ENCODE peak calls at places on chromosome X, in five cellular contexts. Y is left ventricle myocardium inferior, W is GM10248, V is BJ, K is IMR-90. J is an unnamed sample.

GRCh38 chrX:50996930-50997329 is 86.4 kb downstream of the BMP15 start:
- DNase-seq in V (no peak), Y (no peak), K (no peak), W (no peak), J (no peak)

GRCh38 chrX:20974326-20974725 is 399.9 kb upstream of the CNKSR2 start:
- DNase-seq in Y (no peak), W (no peak), K (no peak), V (no peak), J (no peak)

GRCh38 chrX:53257166-53257565 is 24.2 kb downstream of the IQSEC2 start:
- DNase-seq in K (no peak), Y (no peak), V (no peak), W (no peak), J (no peak)

GRCh38 chrX:53984895-53985294 is 59.4 kb downstream of the PHF8 start:
- DNase-seq in Y (no peak), W (no peak), V (no peak), K (no peak), J (no peak)

GRCh38 chrX:104270916-104271512 is 16.3 kb upstream of the ESX1 start:
- DNase-seq in W (no peak), Y (peak), V (no peak), K (peak), J (no peak)

GRCh38 chrX:10173331-10173900 is 16.6 kb downstream of the CLCN4 start:
- DNase-seq in W (no peak), K (peak), Y (no peak), V (peak), J (peak)

GRCh38 chrX:107628662-107629532 is 587 bp downstream of the PRPS1 start:
- DNase-seq in V (no peak), Y (peak), W (peak), K (peak), J (no peak)

GRCh38 chrX:103792916-103793540 is 16.4 kb downstream of the PLP1 start:
- DNase-seq in V (peak), Y (no peak), K (peak), W (no peak), J (peak)

GRCh38 chrX:302975-303374 is 15.6 kb downstream of the GTPBP6 start:
- DNase-seq in W (no peak), K (no peak), V (no peak), Y (no peak), J (no peak)

GRCh38 chrX:19017271-19017670 is 33.4 kb upstream of the PHKA2 start:
- DNase-seq in K (peak), Y (no peak), V (no peak), W (peak), J (no peak)

GRCh38 chrX:46208225-46208854 is 336.9 kb downstream of the ZNF674 start:
- DNase-seq in V (peak), Y (no peak), K (no peak), W (no peak), J (no peak)

GRCh38 chrX:35622601-35623000 is 175.5 kb upstream of the MAGEB16 start:
- DNase-seq in W (no peak), K (no peak), Y (no peak), V (no peak), J (no peak)

GRCh38 chrX:17182317-17182716 is 192.7 kb upstream of the NHS start:
- DNase-seq in Y (no peak), W (no peak), V (no peak), K (no peak), J (no peak)

GRCh38 chrX:22135171-22135711 is 103.1 kb downstream of the PHEX start:
- DNase-seq in K (peak), V (no peak), Y (no peak), W (no peak), J (no peak)

GRCh38 chrX:155313766-155314165 is 20.6 kb downstream of the CLIC2 start:
- DNase-seq in Y (no peak), W (no peak), K (no peak), V (no peak), J (no peak)

GRCh38 chrX:10450229-10450958 is 170.0 kb downstream of the MID1 start:
- DNase-seq in Y (no peak), K (peak), W (no peak), V (peak), J (peak)

GRCh38 chrX:106898462-106898861 is 4.7 kb downstream of the RIPPLY1 start:
- DNase-seq in K (peak), Y (no peak), W (peak), V (no peak), J (no peak)

GRCh38 chrX:45633419-45633818 is 432.7 kb upstream of the DIPK2B start:
- DNase-seq in K (no peak), Y (no peak), W (no peak), V (no peak), J (no peak)

GRCh38 chrX:53481816-53482485 is 47.8 kb upstream of the HSD17B10 start:
- DNase-seq in K (peak), Y (no peak), W (peak), V (no peak), J (peak)

GRCh38 chrX:154719132-154719675 is 31.7 kb downstream of the GAB3 start:
- DNase-seq in K (peak), V (no peak), W (no peak), Y (no peak), J (no peak)

GRCh38 chrX:70921709-70922352 is 9.1 kb downstream of the SLC7A3 start:
- DNase-seq in V (no peak), K (no peak), W (no peak), Y (no peak), J (no peak)

GRCh38 chrX:155767101-155767878 is 113.9 kb upstream of the VAMP7 start:
- DNase-seq in W (no peak), K (peak), Y (peak), V (peak), J (peak)

GRCh38 chrX:45803383-45803921 is 602.8 kb upstream of the DIPK2B start:
- DNase-seq in V (peak), K (peak), W (no peak), Y (no peak), J (peak)

GRCh38 chrX:2690856-2691542 is at the start of gene CD99:
- DNase-seq in Y (peak), W (peak), K (peak), V (no peak), J (peak)

GRCh38 chrX:120380699-120381098 is 18.8 kb downstream of the ATP1B4 start:
- DNase-seq in W (peak), K (no peak), Y (no peak), V (no peak), J (no peak)

GRCh38 chrX:78957049-78957767 is 12.0 kb downstream of the P2RY10 start:
- DNase-seq in Y (no peak), K (no peak), V (no peak), W (no peak), J (no peak)

GRCh38 chrX:1418901-1419544 is 27.1 kb upstream of the SLC25A6 start:
- DNase-seq in V (no peak), W (no peak), K (no peak), Y (no peak), J (no peak)

GRCh38 chrX:132559101-132559500 is 70.3 kb upstream of the MBNL3 start:
- DNase-seq in V (no peak), Y (no peak), W (no peak), K (no peak), J (no peak)

GRCh38 chrX:31038585-31039326 is 33.1 kb downstream of the FTHL17 start:
- DNase-seq in V (no peak), W (peak), Y (peak), K (peak), J (peak)

GRCh38 chrX:46611658-46612362 is 38.2 kb downstream of the CHST7 start:
- DNase-seq in W (no peak), V (no peak), Y (no peak), K (no peak), J (no peak)

GRCh38 chrX:13131511-13132137 is 87.2 kb upstream of the FAM9C start:
- DNase-seq in K (no peak), Y (no peak), W (no peak), V (no peak), J (no peak)

GRCh38 chrX:140164383-140164782 is 199.1 kb upstream of the CXorf66 start:
- DNase-seq in W (no peak), V (no peak), K (no peak), Y (no peak), J (no peak)

GRCh38 chrX:140163376-140164159 is 198.2 kb upstream of the CXorf66 start:
- DNase-seq in W (no peak), K (peak), Y (no peak), V (no peak), J (no peak)

DNA sequence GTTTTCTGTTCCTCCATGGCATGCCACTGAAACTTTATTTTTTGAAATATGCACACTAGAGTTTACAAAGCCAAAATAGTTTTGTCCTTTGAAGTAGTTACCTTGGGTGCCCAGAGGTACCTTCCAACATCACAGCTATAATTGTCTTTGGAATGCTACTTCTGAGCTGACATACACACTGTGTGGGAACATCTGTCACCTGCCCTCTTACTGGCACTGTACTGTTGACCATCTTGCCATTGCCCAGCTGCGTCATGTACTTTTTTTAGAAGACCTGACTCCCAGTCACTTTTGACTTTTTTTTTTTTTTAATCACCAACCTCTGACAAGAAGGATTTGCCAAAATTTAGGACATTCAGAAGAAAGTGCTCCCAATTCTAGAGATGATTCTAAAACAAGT is 200.5 kb upstream of the CXorf66 start:
- DNase-seq in V (no peak), K (no peak), W (no peak), Y (no peak), J (no peak)
- TF ChIP-seq CTCF in V (no peak), K (no peak), W (no peak), Y (no peak), J (no peak)

DNA sequence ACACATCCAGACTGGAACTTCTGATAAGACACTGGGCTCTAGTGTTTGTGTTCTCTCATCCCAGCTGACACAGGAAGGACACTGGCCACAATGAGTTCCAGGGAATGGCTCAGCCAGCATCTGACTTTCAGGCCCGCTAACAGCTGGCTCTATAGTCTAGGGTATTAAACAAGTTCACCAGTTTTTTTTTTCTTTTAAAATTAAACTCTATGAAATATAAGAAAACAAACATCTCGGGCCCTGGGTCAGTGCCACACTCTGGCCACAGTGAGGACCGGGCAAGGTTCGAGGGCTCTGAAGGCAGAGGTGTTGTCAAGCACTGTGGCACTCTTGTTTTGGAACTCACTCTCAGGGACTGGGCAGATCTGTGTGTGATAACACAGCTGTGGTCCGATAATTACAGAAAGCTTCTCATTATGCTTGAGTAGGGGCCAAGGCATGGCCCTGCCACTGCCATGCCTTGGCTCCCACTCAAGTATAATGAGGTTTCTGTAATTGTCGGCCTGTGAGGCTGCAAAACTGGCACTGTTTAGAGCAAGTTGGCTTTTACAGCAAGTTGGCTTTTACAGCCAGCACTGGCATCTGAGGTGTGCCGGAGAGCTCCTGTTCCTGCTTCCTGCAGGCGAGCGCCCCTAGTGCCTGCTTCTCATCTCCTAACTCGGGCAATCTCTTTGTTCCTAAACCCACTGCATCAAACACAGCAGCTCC is 62.8 kb downstream of the PPP1R2C start:
- DNase-seq in V (no peak), K (no peak), Y (peak), W (no peak), J (no peak)
- TF ChIP-seq CTCF in V (no peak), K (peak), Y (peak), W (no peak), J (peak)

DNA sequence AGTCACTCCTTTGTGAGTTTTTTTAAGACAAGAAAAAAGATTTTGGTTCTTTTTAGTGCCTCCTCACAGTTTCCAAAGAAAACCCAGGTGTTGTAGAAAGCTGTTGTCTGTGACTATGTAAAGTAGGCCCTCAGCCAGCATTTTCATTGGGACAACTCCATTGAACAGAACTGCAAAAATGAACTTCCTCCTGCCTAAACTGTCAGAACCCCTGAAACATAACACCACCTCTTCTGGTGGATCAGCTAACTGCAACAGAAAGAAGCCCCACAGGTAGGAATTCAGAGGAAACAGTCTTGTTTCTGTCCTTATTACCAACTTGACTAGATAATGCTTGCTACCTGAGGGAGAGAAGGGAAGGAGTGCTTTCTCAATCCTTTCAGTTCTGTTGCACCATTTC is 3.4 kb upstream of the ATP11C start:
- DNase-seq in W (no peak), Y (no peak), K (no peak), V (no peak), J (no peak)
- TF ChIP-seq CTCF in W (no peak), Y (no peak), K (no peak), V (no peak), J (no peak)

DNA sequence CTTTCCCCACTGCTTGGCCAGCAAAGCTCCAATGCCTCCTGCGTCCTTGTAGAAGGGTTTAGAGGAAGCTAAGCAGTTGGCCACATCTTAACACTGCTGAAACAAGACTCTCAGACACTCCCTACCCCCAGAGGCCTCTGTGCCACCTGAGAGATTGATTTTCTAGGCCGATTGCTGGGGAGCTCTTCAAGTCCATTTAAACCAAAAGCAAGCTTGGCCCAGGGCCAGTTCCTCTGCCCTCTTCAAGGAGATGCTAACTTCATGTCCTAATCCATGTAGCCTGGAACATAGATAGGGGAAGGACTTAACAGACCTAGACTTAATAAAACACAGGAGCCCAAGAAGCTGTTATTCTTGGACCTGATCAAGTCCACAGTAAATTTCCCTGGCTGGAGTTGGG is 27.2 kb upstream of the FMR1NB start:
- DNase-seq in Y (peak), W (no peak), K (no peak), V (no peak), J (no peak)
- TF ChIP-seq CTCF in Y (no peak), W (no peak), K (no peak), V (no peak), J (no peak)

GRCh38 chrX:40922307-40922706 is 162.9 kb upstream of the USP9X start:
- DNase-seq in K (peak), Y (no peak), W (no peak), V (no peak), J (no peak)
- TF ChIP-seq CTCF in K (peak), Y (peak), W (no peak), V (peak), J (peak)

GRCh38 chrX:76127341-76127740 is 45.5 kb upstream of the PBDC1 start:
- DNase-seq in Y (no peak), W (no peak), K (no peak), V (no peak), J (no peak)
- TF ChIP-seq CTCF in Y (no peak), W (peak), K (no peak), V (no peak), J (no peak)

GRCh38 chrX:14347523-14347922 is 181.8 kb upstream of the GLRA2 start:
- DNase-seq in Y (no peak), K (no peak), V (no peak), W (no peak), J (no peak)

GRCh38 chrX:14354541-14354940 is 174.8 kb upstream of the GLRA2 start:
- DNase-seq in V (peak), K (peak), Y (no peak), W (no peak), J (no peak)

GRCh38 chrX:14356401-14356800 is 172.9 kb upstream of the GLRA2 start:
- DNase-seq in K (no peak), Y (no peak), V (peak), W (no peak), J (no peak)

GRCh38 chrX:14352511-14352910 is 176.8 kb upstream of the GLRA2 start:
- DNase-seq in V (peak), K (no peak), W (no peak), Y (no peak), J (no peak)

DNA sequence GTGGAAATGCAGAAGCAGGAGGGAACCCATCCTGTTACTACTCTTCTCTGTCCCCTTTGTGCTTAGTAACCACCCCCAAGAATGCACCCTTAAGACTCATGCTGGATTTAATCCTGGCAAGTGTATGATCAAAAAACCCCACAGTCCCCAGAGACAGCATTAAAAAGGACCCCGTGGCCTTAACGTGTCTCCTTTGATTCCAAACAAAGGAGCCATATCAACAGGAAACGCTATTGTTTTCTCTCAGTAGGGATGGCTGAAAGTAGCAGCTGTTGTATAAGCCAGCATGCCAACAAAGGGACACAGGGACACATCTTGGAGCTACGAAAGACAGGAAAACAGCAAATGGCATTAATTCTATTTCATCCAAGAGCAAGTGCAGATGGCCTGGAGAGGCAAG is 177.4 kb upstream of the GLRA2 start:
- DNase-seq in W (no peak), K (no peak), V (no peak), Y (no peak), J (no peak)
- TF ChIP-seq CTCF in W (no peak), K (no peak), V (no peak), Y (no peak), J (no peak)

GRCh38 chrX:135625995-135626394 is 87.4 kb upstream of the CT45A1 start:
- DNase-seq in V (no peak), W (no peak), K (no peak), Y (no peak), J (no peak)
- TF ChIP-seq CTCF in V (peak), W (no peak), K (peak), Y (peak), J (no peak)

GRCh38 chrX:152813211-152813610 is 17.3 kb downstream of the CETN2 start:
- DNase-seq in W (no peak), Y (no peak), V (no peak), K (no peak), J (no peak)

GRCh38 chrX:152819271-152819670 is 11.3 kb downstream of the CETN2 start:
- DNase-seq in Y (no peak), K (peak), V (no peak), W (no peak), J (no peak)

GRCh38 chrX:152814048-152814447 is 16.5 kb downstream of the CETN2 start:
- DNase-seq in Y (no peak), W (no peak), K (no peak), V (no peak), J (no peak)

GRCh38 chrX:152819732-152820131 is 10.8 kb downstream of the CETN2 start:
- DNase-seq in Y (no peak), K (peak), W (no peak), V (no peak), J (no peak)

GRCh38 chrX:152817082-152817744 is 13.3 kb downstream of the CETN2 start:
- DNase-seq in W (no peak), Y (no peak), V (no peak), K (peak), J (no peak)
- TF ChIP-seq CTCF in W (no peak), Y (peak), V (peak), K (peak), J (peak)

GRCh38 chrX:129754266-129755024 is 15.7 kb downstream of the XPNPEP2 start:
- DNase-seq in V (no peak), W (no peak), K (no peak), Y (no peak), J (no peak)
- TF ChIP-seq CTCF in V (no peak), W (peak), K (peak), Y (peak), J (peak)

J was measured in AG09319.